ENCODE peak calls at places on chromosomes 5 and 9, in seven cellular contexts. One of them, this sample, is unnamed.

GRCh38 chr9:134597041-134597913 is 44.3 kb upstream of the COL5A1 start:
- DNase-seq in T follicular helper cell: no peak
- DNase-seq in NCI-H2171 treated with DMSO at 0.1 percent for 48 hours: peak; percentile 59
- DNase-seq in amniotic stem cell: no peak
- DNase-seq in stimulated activated CD4-positive, alpha-beta T cell treated with anti-CD3 and anti-CD28 coated beads, Interleukin-1b, Interleukin-23, amount 100 ng/mL, for 48 hours: no peak
- DNase-seq in ACHN: no peak
- DNase-seq in Right ventricle myocardium inferior: no peak
- DNase-seq in this sample: no peak

GRCh38 chr9:136312436-136312835 is 8.5 kb upstream of the CCDC187 start:
- DNase-seq in T follicular helper cell: peak; percentile 25
- DNase-seq in NCI-H2171 treated with DMSO at 0.1 percent for 48 hours: peak; percentile 34
- DNase-seq in amniotic stem cell: no peak
- DNase-seq in stimulated activated CD4-positive, alpha-beta T cell treated with anti-CD3 and anti-CD28 coated beads, Interleukin-1b, Interleukin-23, amount 100 ng/mL, for 48 hours: peak; percentile 28
- DNase-seq in ACHN: peak; percentile 22
- DNase-seq in Right ventricle myocardium inferior: peak; percentile 60
- DNase-seq in this sample: no peak

GRCh38 chr5:57626703-57627102 is 144.1 kb upstream of the ACTBL2 start:
- DNase-seq in T follicular helper cell: no peak
- DNase-seq in NCI-H2171 treated with DMSO at 0.1 percent for 48 hours: no peak
- DNase-seq in amniotic stem cell: no peak
- DNase-seq in stimulated activated CD4-positive, alpha-beta T cell treated with anti-CD3 and anti-CD28 coated beads, Interleukin-1b, Interleukin-23, amount 100 ng/mL, for 48 hours: no peak
- DNase-seq in ACHN: no peak
- DNase-seq in Right ventricle myocardium inferior: no peak
- DNase-seq in this sample: no peak

GRCh38 chr5:74182603-74183002 is 457.9 kb downstream of the ENC1 start:
- DNase-seq in T follicular helper cell: no peak
- DNase-seq in NCI-H2171 treated with DMSO at 0.1 percent for 48 hours: no peak
- DNase-seq in amniotic stem cell: no peak
- DNase-seq in stimulated activated CD4-positive, alpha-beta T cell treated with anti-CD3 and anti-CD28 coated beads, Interleukin-1b, Interleukin-23, amount 100 ng/mL, for 48 hours: peak; percentile 27
- DNase-seq in ACHN: no peak
- DNase-seq in Right ventricle myocardium inferior: no peak
- DNase-seq in this sample: no peak

GRCh38 chr5:146731909-146732659 is 146.5 kb downstream of the PPP2R2B start:
- DNase-seq in T follicular helper cell: no peak
- DNase-seq in NCI-H2171 treated with DMSO at 0.1 percent for 48 hours: no peak
- DNase-seq in amniotic stem cell: peak; percentile 28
- DNase-seq in stimulated activated CD4-positive, alpha-beta T cell treated with anti-CD3 and anti-CD28 coated beads, Interleukin-1b, Interleukin-23, amount 100 ng/mL, for 48 hours: no peak
- DNase-seq in ACHN: peak; percentile 67
- DNase-seq in Right ventricle myocardium inferior: no peak
- DNase-seq in this sample: peak; percentile 53

GRCh38 chr9:116499986-116500871 is 186.9 kb upstream of the TRIM32 start:
- DNase-seq in T follicular helper cell: no peak
- DNase-seq in NCI-H2171 treated with DMSO at 0.1 percent for 48 hours: no peak
- DNase-seq in amniotic stem cell: no peak
- DNase-seq in stimulated activated CD4-positive, alpha-beta T cell treated with anti-CD3 and anti-CD28 coated beads, Interleukin-1b, Interleukin-23, amount 100 ng/mL, for 48 hours: no peak
- DNase-seq in ACHN: peak; percentile 87
- DNase-seq in Right ventricle myocardium inferior: no peak
- DNase-seq in this sample: no peak

GRCh38 chr5:172159016-172159415 is 29.0 kb downstream of the STK10 start:
- DNase-seq in T follicular helper cell: no peak
- DNase-seq in NCI-H2171 treated with DMSO at 0.1 percent for 48 hours: no peak
- DNase-seq in amniotic stem cell: no peak
- DNase-seq in stimulated activated CD4-positive, alpha-beta T cell treated with anti-CD3 and anti-CD28 coated beads, Interleukin-1b, Interleukin-23, amount 100 ng/mL, for 48 hours: no peak
- DNase-seq in ACHN: no peak
- DNase-seq in Right ventricle myocardium inferior: no peak
- DNase-seq in this sample: no peak

GRCh38 chr5:133612021-133612860 is at the start of gene FSTL4:
- DNase-seq in T follicular helper cell: no peak
- DNase-seq in NCI-H2171 treated with DMSO at 0.1 percent for 48 hours: peak; percentile 50
- DNase-seq in amniotic stem cell: no peak
- DNase-seq in stimulated activated CD4-positive, alpha-beta T cell treated with anti-CD3 and anti-CD28 coated beads, Interleukin-1b, Interleukin-23, amount 100 ng/mL, for 48 hours: peak; percentile 17
- DNase-seq in ACHN: no peak
- DNase-seq in Right ventricle myocardium inferior: no peak
- DNase-seq in this sample: no peak

GRCh38 chr9:117416856-117417255 is 2.0 kb upstream of the ASTN2 start:
- DNase-seq in T follicular helper cell: no peak
- DNase-seq in NCI-H2171 treated with DMSO at 0.1 percent for 48 hours: no peak
- DNase-seq in amniotic stem cell: no peak
- DNase-seq in stimulated activated CD4-positive, alpha-beta T cell treated with anti-CD3 and anti-CD28 coated beads, Interleukin-1b, Interleukin-23, amount 100 ng/mL, for 48 hours: no peak
- DNase-seq in ACHN: no peak
- DNase-seq in Right ventricle myocardium inferior: no peak
- DNase-seq in this sample: no peak

GRCh38 chr5:38639377-38640011 is 83.0 kb upstream of the LIFR start:
- DNase-seq in T follicular helper cell: no peak
- DNase-seq in NCI-H2171 treated with DMSO at 0.1 percent for 48 hours: no peak
- DNase-seq in amniotic stem cell: no peak
- DNase-seq in stimulated activated CD4-positive, alpha-beta T cell treated with anti-CD3 and anti-CD28 coated beads, Interleukin-1b, Interleukin-23, amount 100 ng/mL, for 48 hours: no peak
- DNase-seq in ACHN: no peak
- DNase-seq in Right ventricle myocardium inferior: no peak
- DNase-seq in this sample: no peak

GRCh38 chr5:60586307-60586901 is 113.6 kb downstream of the DEPDC1B start:
- DNase-seq in T follicular helper cell: no peak
- DNase-seq in NCI-H2171 treated with DMSO at 0.1 percent for 48 hours: no peak
- DNase-seq in amniotic stem cell: no peak
- DNase-seq in stimulated activated CD4-positive, alpha-beta T cell treated with anti-CD3 and anti-CD28 coated beads, Interleukin-1b, Interleukin-23, amount 100 ng/mL, for 48 hours: no peak
- DNase-seq in ACHN: peak; percentile 22
- DNase-seq in Right ventricle myocardium inferior: no peak
- DNase-seq in this sample: no peak

GRCh38 chr5:55140908-55141665 is 18.9 kb upstream of the GPX8 start:
- DNase-seq in T follicular helper cell: no peak
- DNase-seq in NCI-H2171 treated with DMSO at 0.1 percent for 48 hours: no peak
- DNase-seq in amniotic stem cell: no peak
- DNase-seq in stimulated activated CD4-positive, alpha-beta T cell treated with anti-CD3 and anti-CD28 coated beads, Interleukin-1b, Interleukin-23, amount 100 ng/mL, for 48 hours: no peak
- DNase-seq in ACHN: no peak
- DNase-seq in Right ventricle myocardium inferior: no peak
- DNase-seq in this sample: no peak

GRCh38 chr5:73733219-73733618 is 107.2 kb downstream of the ARHGEF28 start:
- DNase-seq in T follicular helper cell: no peak
- DNase-seq in NCI-H2171 treated with DMSO at 0.1 percent for 48 hours: no peak
- DNase-seq in amniotic stem cell: no peak
- DNase-seq in stimulated activated CD4-positive, alpha-beta T cell treated with anti-CD3 and anti-CD28 coated beads, Interleukin-1b, Interleukin-23, amount 100 ng/mL, for 48 hours: no peak
- DNase-seq in ACHN: no peak
- DNase-seq in Right ventricle myocardium inferior: no peak
- DNase-seq in this sample: no peak

GRCh38 chr9:73009649-73010288 is 56.9 kb upstream of the ALDH1A1 start:
- DNase-seq in T follicular helper cell: no peak
- DNase-seq in NCI-H2171 treated with DMSO at 0.1 percent for 48 hours: peak; percentile 1
- DNase-seq in amniotic stem cell: no peak
- DNase-seq in stimulated activated CD4-positive, alpha-beta T cell treated with anti-CD3 and anti-CD28 coated beads, Interleukin-1b, Interleukin-23, amount 100 ng/mL, for 48 hours: no peak
- DNase-seq in ACHN: no peak
- DNase-seq in Right ventricle myocardium inferior: no peak
- DNase-seq in this sample: no peak

GRCh38 chr5:80083115-80083890 is 48.2 kb downstream of the THBS4 start:
- DNase-seq in T follicular helper cell: no peak
- DNase-seq in NCI-H2171 treated with DMSO at 0.1 percent for 48 hours: peak; percentile 76
- DNase-seq in amniotic stem cell: peak; percentile 85
- DNase-seq in stimulated activated CD4-positive, alpha-beta T cell treated with anti-CD3 and anti-CD28 coated beads, Interleukin-1b, Interleukin-23, amount 100 ng/mL, for 48 hours: no peak
- DNase-seq in ACHN: peak; percentile 56
- DNase-seq in Right ventricle myocardium inferior: no peak
- DNase-seq in this sample: no peak

GRCh38 chr9:69919461-69920061 is 98.9 kb downstream of the CFAP95 start:
- DNase-seq in T follicular helper cell: no peak
- DNase-seq in NCI-H2171 treated with DMSO at 0.1 percent for 48 hours: peak; percentile 71
- DNase-seq in amniotic stem cell: peak; percentile 44
- DNase-seq in stimulated activated CD4-positive, alpha-beta T cell treated with anti-CD3 and anti-CD28 coated beads, Interleukin-1b, Interleukin-23, amount 100 ng/mL, for 48 hours: no peak
- DNase-seq in ACHN: peak; percentile 66
- DNase-seq in Right ventricle myocardium inferior: no peak
- DNase-seq in this sample: no peak

GRCh38 chr9:132481467-132481866 is 71.5 kb downstream of the CFAP77 start:
- DNase-seq in T follicular helper cell: no peak
- DNase-seq in NCI-H2171 treated with DMSO at 0.1 percent for 48 hours: no peak
- DNase-seq in amniotic stem cell: no peak
- DNase-seq in stimulated activated CD4-positive, alpha-beta T cell treated with anti-CD3 and anti-CD28 coated beads, Interleukin-1b, Interleukin-23, amount 100 ng/mL, for 48 hours: no peak
- DNase-seq in ACHN: no peak
- DNase-seq in Right ventricle myocardium inferior: no peak
- DNase-seq in this sample: no peak

GRCh38 chr5:158700997-158701391 is 398.7 kb downstream of the EBF1 start:
- DNase-seq in T follicular helper cell: no peak
- DNase-seq in NCI-H2171 treated with DMSO at 0.1 percent for 48 hours: no peak
- DNase-seq in amniotic stem cell: no peak
- DNase-seq in stimulated activated CD4-positive, alpha-beta T cell treated with anti-CD3 and anti-CD28 coated beads, Interleukin-1b, Interleukin-23, amount 100 ng/mL, for 48 hours: no peak
- DNase-seq in ACHN: no peak
- DNase-seq in Right ventricle myocardium inferior: no peak
- DNase-seq in this sample: no peak

GRCh38 chr5:74636552-74636951 is 4.0 kb downstream of the ENC1 start:
- DNase-seq in T follicular helper cell: no peak
- DNase-seq in NCI-H2171 treated with DMSO at 0.1 percent for 48 hours: no peak
- DNase-seq in amniotic stem cell: no peak
- DNase-seq in stimulated activated CD4-positive, alpha-beta T cell treated with anti-CD3 and anti-CD28 coated beads, Interleukin-1b, Interleukin-23, amount 100 ng/mL, for 48 hours: no peak
- DNase-seq in ACHN: no peak
- DNase-seq in Right ventricle myocardium inferior: no peak
- DNase-seq in this sample: no peak